ENCODE peak calls at places on chromosomes 7 and 10, in six cellular contexts. U is AG09309, G is adipocyte, I is AG10803, M is brain microvascular endothelial cell, R is sigmoid colon. Y is an unnamed sample.
A peak's percentile ranks its signal among the peaks of the same experiment; 100 is the strongest.

GRCh38 chr7:13041368-13041988 is 354.0 kb downstream of the ARL4A start:
- DNase-seq in I (no peak), G (no peak), U (no peak), M (no peak), R (no peak), Y (no peak)

GRCh38 chr10:5314866-5315265 is 49.9 kb upstream of the UCN3 start:
- DNase-seq in I (no peak), U (no peak), G (no peak), R (no peak), M (no peak), Y (no peak)

GRCh38 chr10:45555789-45556188 is 116.8 kb downstream of the ZFAND4 start:
- DNase-seq in G (peak; percentile 67), R (no peak), U (peak; percentile 2), M (no peak), I (peak; percentile 34), Y (no peak)

GRCh38 chr10:69874464-69874863 is 72.8 kb downstream of the COL13A1 start:
- DNase-seq in G (peak; percentile 25), R (no peak), M (peak; percentile 75), U (peak; percentile 33), I (peak; percentile 71), Y (no peak)

GRCh38 chr7:50727072-50727471 is 55.6 kb downstream of the GRB10 start:
- DNase-seq in U (no peak), I (no peak), M (peak; percentile 49), R (no peak), G (no peak), Y (no peak)

GRCh38 chr7:8068892-8069686 is 100.5 kb downstream of the GLCCI1 start:
- DNase-seq in G (no peak), M (no peak), U (no peak), R (no peak), I (no peak), Y (no peak)

GRCh38 chr7:128032605-128033235 is 1.5 kb upstream of the LRRC4 start:
- DNase-seq in M (no peak), G (no peak), U (no peak), R (peak; percentile 71), I (no peak), Y (no peak)

GRCh38 chr10:74786126-74786525 is 40.3 kb upstream of the KAT6B start:
- DNase-seq in G (no peak), M (no peak), I (no peak), U (no peak), R (no peak), Y (no peak)

GRCh38 chr10:24968349-24968748 is 15.9 kb upstream of the PRTFDC1 start:
- DNase-seq in R (no peak), M (no peak), G (no peak), I (no peak), U (no peak), Y (no peak)

GRCh38 chr7:100753750-100754149 is 20.4 kb downstream of the ZAN start:
- DNase-seq in M (no peak), U (no peak), R (no peak), G (peak; percentile 65), I (peak; percentile 44), Y (no peak)

GRCh38 chr10:72694476-72695369 is 2.8 kb downstream of the MCU start:
- DNase-seq in G (peak; percentile 68), M (no peak), U (no peak), I (peak; percentile 66), R (no peak), Y (no peak)

GRCh38 chr7:30134011-30134410 is 775 bp upstream of the MTURN start:
- DNase-seq in U (no peak), G (peak; percentile 13), M (no peak), R (no peak), I (no peak), Y (no peak)
- H3K4me3 ChIP-seq in U (no peak overlapping the region), G (peak overlapping the region; percentile 83), M (peak overlapping the region; percentile 64), R (peak overlapping the region; percentile 20), I (peak overlapping the region; percentile 68), Y (peak overlapping the region; percentile 78)

GRCh38 chr7:22182139-22182538 is 174.8 kb downstream of the RAPGEF5 start:
- DNase-seq in R (no peak), I (no peak), M (no peak), G (no peak), U (no peak), Y (no peak)

GRCh38 chr7:22184549-22185199 is 172.3 kb downstream of the RAPGEF5 start:
- DNase-seq in G (no peak), I (no peak), R (no peak), M (no peak), U (no peak), Y (no peak)

GRCh38 chr7:22183522-22184280 is 173.3 kb downstream of the RAPGEF5 start:
- DNase-seq in G (no peak), U (no peak), I (no peak), R (no peak), M (no peak), Y (no peak)

GRCh38 chr7:22187691-22188348 is 169.1 kb downstream of the RAPGEF5 start:
- DNase-seq in I (no peak), U (no peak), M (no peak), R (no peak), G (no peak), Y (no peak)

GRCh38 chr7:22185559-22185958 is 171.4 kb downstream of the RAPGEF5 start:
- DNase-seq in U (no peak), R (no peak), M (no peak), I (no peak), G (no peak), Y (no peak)
- H3K4me3 ChIP-seq in U (no peak overlapping the region), R (no peak overlapping the region), M (no peak overlapping the region), I (no peak overlapping the region), G (no peak overlapping the region), Y (no peak overlapping the region)

GRCh38 chr10:122461367-122461728 is at the start of gene HTRA1:
- DNase-seq in R (peak; percentile 92), G (peak; percentile 91), M (no peak), I (peak; percentile 73), U (no peak), Y (no peak)

GRCh38 chr10:122463466-122464157 is 2.3 kb downstream of the HTRA1 start:
- DNase-seq in R (no peak), G (no peak), U (no peak), M (no peak), I (no peak), Y (no peak)

GRCh38 chr10:122461729-122462532 is 578 bp downstream of the HTRA1 start:
- DNase-seq in U (no peak), I (no peak), M (no peak), G (no peak), R (no peak), Y (no peak)

GRCh38 chr10:122464158-122464510 is 2.8 kb downstream of the HTRA1 start:
- DNase-seq in I (no peak), R (no peak), U (no peak), G (no peak), M (no peak), Y (no peak)

DNA sequence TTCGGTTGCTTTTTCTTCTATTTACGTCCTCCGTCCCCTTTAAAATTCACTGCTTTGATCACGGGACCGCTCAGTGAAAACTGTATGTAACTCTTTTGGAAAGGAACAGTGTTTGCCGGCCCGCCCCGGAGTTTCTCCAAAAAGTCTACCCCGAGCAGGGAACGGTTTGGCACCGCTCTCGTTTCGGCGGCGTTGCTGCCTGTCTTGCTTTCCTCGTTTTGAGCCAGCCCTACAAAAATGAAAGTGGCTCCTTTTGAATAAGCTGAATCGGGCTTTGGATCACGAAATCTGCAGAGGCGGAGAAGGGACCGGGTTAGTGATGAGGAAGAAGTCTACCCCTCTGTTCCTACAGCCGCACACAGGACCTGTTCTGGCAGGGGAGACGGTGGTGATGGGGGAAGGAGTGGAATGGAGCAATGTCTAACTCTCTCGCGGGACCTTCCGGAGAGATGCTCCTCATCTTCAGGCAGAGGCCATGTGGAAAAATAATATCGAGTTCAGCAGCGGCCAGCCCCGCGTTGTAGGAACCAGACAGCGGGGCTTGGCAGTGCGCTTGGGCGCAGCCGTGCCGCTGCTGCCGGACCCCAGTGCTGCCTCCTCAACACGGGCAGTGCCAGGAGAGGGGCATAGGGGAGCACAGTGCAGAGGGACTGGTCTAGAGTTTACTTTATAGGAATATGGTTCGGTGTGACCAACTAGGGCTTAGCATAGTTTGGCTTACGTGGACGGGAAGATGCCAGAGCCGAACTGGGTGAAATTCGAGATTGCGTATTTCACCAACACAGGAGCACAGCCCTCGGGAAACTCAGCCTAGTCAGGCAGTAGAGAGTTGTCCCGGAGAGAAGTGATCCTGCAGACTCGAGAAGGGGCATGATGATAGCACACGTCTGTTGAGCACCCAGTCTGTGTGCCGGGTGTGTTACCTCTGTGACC is 1.4 kb downstream of the HTRA1 start:
- DNase-seq in M (peak; percentile 49), I (peak; percentile 53), U (no peak), R (peak; percentile 88), G (peak; percentile 78), Y (no peak)
- H3K4me3 ChIP-seq in M (peak overlapping the region; percentile 79), I (peak overlapping the region; percentile 80), U (peak overlapping the region; percentile 85), R (peak overlapping the region; percentile 54), G (peak overlapping the region; percentile 98), Y (peak overlapping the region; percentile 83)

GRCh38 chr7:134201569-134202261 is 74.6 kb downstream of the LRGUK start:
- DNase-seq in R (no peak), I (no peak), U (no peak), M (no peak), G (no peak), Y (no peak)
- H3K4me3 ChIP-seq in R (no peak overlapping the region), I (no peak overlapping the region), U (no peak overlapping the region), M (no peak overlapping the region), G (no peak overlapping the region), Y (no peak overlapping the region)

GRCh38 chr10:123994417-123995081 is 98.8 kb downstream of the CHST15 start:
- DNase-seq in I (peak; percentile 86), U (peak; percentile 61), R (peak; percentile 93), G (peak; percentile 97), M (peak; percentile 88), Y (no peak)
- H3K4me3 ChIP-seq in I (peak overlapping the region; percentile 31), U (peak overlapping the region; percentile 31), R (no peak overlapping the region), G (peak overlapping the region; percentile 75), M (peak overlapping the region; percentile 22), Y (peak overlapping the region; percentile 19)

GRCh38 chr7:1159933-1160664 is at the start of gene ZFAND2A:
- DNase-seq in R (peak; percentile 99), U (peak; percentile 82), M (peak; percentile 98), I (peak; percentile 97), G (peak; percentile 99), Y (peak; percentile 91)
- H3K4me3 ChIP-seq in R (peak within 1 kb of the TSS; percentile 96), U (peak within 1 kb of the TSS; percentile 90), M (peak within 1 kb of the TSS; percentile 97), I (peak within 1 kb of the TSS; percentile 98), G (peak within 1 kb of the TSS; percentile 100), Y (peak within 1 kb of the TSS; percentile 100)